ENCODE peak calls at places on chromosomes 5 and 9, in eight cellular contexts. One of them, this sample, is unnamed.

GRCh38 chr5:994821-995220 is 13.8 kb upstream of the NKD2 start:
- DNase-seq in endodermal cell: peak; percentile 54
- DNase-seq in cardiac fibroblast: no peak
- DNase-seq in neural progenitor cell: no peak
- DNase-seq in body of pancreas: no peak
- DNase-seq in AG09309: no peak
- DNase-seq in PC-9: no peak
- DNase-seq in uterus: no peak
- DNase-seq in this sample: no peak

GRCh38 chr5:84274585-84275468 is 109.9 kb downstream of the EDIL3 start:
- DNase-seq in body of pancreas: peak; percentile 49
- DNase-seq in neural progenitor cell: peak; percentile 61
- DNase-seq in PC-9: no peak
- DNase-seq in cardiac fibroblast: peak; percentile 65
- DNase-seq in uterus: no peak
- DNase-seq in AG09309: no peak
- DNase-seq in endodermal cell: peak; percentile 75
- DNase-seq in this sample: peak; percentile 53

GRCh38 chr9:26682796-26683496 is 209.7 kb downstream of the CAAP1 start:
- DNase-seq in endodermal cell: peak; percentile 61
- DNase-seq in PC-9: no peak
- DNase-seq in body of pancreas: no peak
- DNase-seq in cardiac fibroblast: no peak
- DNase-seq in neural progenitor cell: no peak
- DNase-seq in uterus: no peak
- DNase-seq in AG09309: no peak
- DNase-seq in this sample: no peak

GRCh38 chr5:132477784-132478497 is 12.6 kb downstream of the IRF1 start:
- DNase-seq in AG09309: no peak
- DNase-seq in neural progenitor cell: no peak
- DNase-seq in uterus: no peak
- DNase-seq in endodermal cell: no peak
- DNase-seq in PC-9: no peak
- DNase-seq in body of pancreas: no peak
- DNase-seq in cardiac fibroblast: no peak
- DNase-seq in this sample: no peak

GRCh38 chr5:31232273-31232888 is 38.9 kb downstream of the CDH6 start:
- DNase-seq in cardiac fibroblast: peak; percentile 83
- DNase-seq in body of pancreas: peak; percentile 7
- DNase-seq in neural progenitor cell: peak; percentile 79
- DNase-seq in uterus: no peak
- DNase-seq in PC-9: no peak
- DNase-seq in AG09309: peak; percentile 23
- DNase-seq in endodermal cell: peak; percentile 63
- DNase-seq in this sample: peak; percentile 70

GRCh38 chr5:175853573-175854230 is 17.7 kb upstream of the CPLX2 start:
- DNase-seq in endodermal cell: no peak
- DNase-seq in PC-9: no peak
- DNase-seq in cardiac fibroblast: no peak
- DNase-seq in neural progenitor cell: no peak
- DNase-seq in AG09309: no peak
- DNase-seq in body of pancreas: no peak
- DNase-seq in uterus: no peak
- DNase-seq in this sample: no peak

GRCh38 chr9:129384138-129384886 is 206.3 kb upstream of the IER5L start:
- DNase-seq in PC-9: no peak
- DNase-seq in neural progenitor cell: no peak
- DNase-seq in endodermal cell: no peak
- DNase-seq in body of pancreas: no peak
- DNase-seq in uterus: no peak
- DNase-seq in AG09309: no peak
- DNase-seq in cardiac fibroblast: no peak
- DNase-seq in this sample: no peak

GRCh38 chr9:14314929-14315753 is 1.2 kb upstream of the NFIB start:
- DNase-seq in endodermal cell: peak; percentile 87
- DNase-seq in uterus: peak; percentile 94
- DNase-seq in PC-9: peak; percentile 57
- DNase-seq in neural progenitor cell: peak; percentile 60
- DNase-seq in AG09309: no peak
- DNase-seq in body of pancreas: peak; percentile 97
- DNase-seq in cardiac fibroblast: peak; percentile 92
- DNase-seq in this sample: peak; percentile 93

GRCh38 chr9:129483467-129484324 is 137.2 kb downstream of the C9orf50 start:
- DNase-seq in PC-9: peak; percentile 77
- DNase-seq in endodermal cell: peak; percentile 80
- DNase-seq in body of pancreas: peak; percentile 87
- DNase-seq in uterus: peak; percentile 96
- DNase-seq in neural progenitor cell: peak; percentile 60
- DNase-seq in AG09309: peak; percentile 81
- DNase-seq in cardiac fibroblast: peak; percentile 97
- DNase-seq in this sample: peak; percentile 91

GRCh38 chr9:36725777-36726356 is 153.2 kb downstream of the MELK start:
- DNase-seq in uterus: no peak
- DNase-seq in endodermal cell: peak; percentile 84
- DNase-seq in cardiac fibroblast: no peak
- DNase-seq in PC-9: no peak
- DNase-seq in body of pancreas: no peak
- DNase-seq in AG09309: no peak
- DNase-seq in neural progenitor cell: peak; percentile 57
- DNase-seq in this sample: no peak

GRCh38 chr5:111748304-111748763 is 8.7 kb downstream of the NREP start:
- DNase-seq in PC-9: no peak
- DNase-seq in body of pancreas: no peak
- DNase-seq in uterus: no peak
- DNase-seq in endodermal cell: no peak
- DNase-seq in cardiac fibroblast: peak; percentile 92
- DNase-seq in neural progenitor cell: no peak
- DNase-seq in AG09309: no peak
- DNase-seq in this sample: peak; percentile 86

GRCh38 chr5:135478938-135479337 is 26.8 kb upstream of the TIFAB start:
- DNase-seq in neural progenitor cell: peak; percentile 61
- DNase-seq in AG09309: no peak
- DNase-seq in cardiac fibroblast: no peak
- DNase-seq in body of pancreas: no peak
- DNase-seq in PC-9: no peak
- DNase-seq in endodermal cell: peak; percentile 80
- DNase-seq in uterus: no peak
- DNase-seq in this sample: no peak

GRCh38 chr9:77896269-77897245 is 135.1 kb downstream of the GNAQ start:
- DNase-seq in uterus: no peak
- DNase-seq in cardiac fibroblast: no peak
- DNase-seq in AG09309: no peak
- DNase-seq in neural progenitor cell: no peak
- DNase-seq in PC-9: no peak
- DNase-seq in endodermal cell: no peak
- DNase-seq in body of pancreas: no peak
- DNase-seq in this sample: no peak

GRCh38 chr9:137496601-137497375 is 37.7 kb upstream of the NSMF start:
- DNase-seq in cardiac fibroblast: no peak
- DNase-seq in body of pancreas: no peak
- DNase-seq in neural progenitor cell: no peak
- DNase-seq in PC-9: no peak
- DNase-seq in uterus: no peak
- DNase-seq in endodermal cell: no peak
- DNase-seq in AG09309: no peak
- DNase-seq in this sample: no peak

GRCh38 chr9:14827805-14828204 is 82.4 kb downstream of the FREM1 start:
- DNase-seq in body of pancreas: no peak
- DNase-seq in cardiac fibroblast: no peak
- DNase-seq in PC-9: no peak
- DNase-seq in endodermal cell: no peak
- DNase-seq in AG09309: no peak
- DNase-seq in neural progenitor cell: no peak
- DNase-seq in uterus: no peak
- DNase-seq in this sample: no peak

GRCh38 chr5:5374034-5374715 is 48.3 kb upstream of the ICE1 start:
- DNase-seq in endodermal cell: no peak
- DNase-seq in uterus: no peak
- DNase-seq in body of pancreas: no peak
- DNase-seq in cardiac fibroblast: peak; percentile 22
- DNase-seq in neural progenitor cell: no peak
- DNase-seq in PC-9: no peak
- DNase-seq in AG09309: no peak
- DNase-seq in this sample: peak; percentile 3

GRCh38 chr9:114372971-114373591 is 14.7 kb downstream of the AKNA start:
- DNase-seq in AG09309: no peak
- DNase-seq in cardiac fibroblast: no peak
- DNase-seq in endodermal cell: no peak
- DNase-seq in PC-9: no peak
- DNase-seq in uterus: no peak
- DNase-seq in neural progenitor cell: no peak
- DNase-seq in body of pancreas: peak; percentile 47
- DNase-seq in this sample: no peak

GRCh38 chr5:1724822-1725602 is 74.6 kb downstream of the MRPL36 start:
- DNase-seq in uterus: no peak
- DNase-seq in AG09309: no peak
- DNase-seq in PC-9: no peak
- DNase-seq in neural progenitor cell: peak; percentile 32
- DNase-seq in body of pancreas: no peak
- DNase-seq in cardiac fibroblast: peak; percentile 17
- DNase-seq in endodermal cell: peak; percentile 89
- DNase-seq in this sample: peak; percentile 10

GRCh38 chr9:6109986-6110385 is 94.6 kb upstream of the RANBP6 start:
- DNase-seq in neural progenitor cell: no peak
- DNase-seq in endodermal cell: no peak
- DNase-seq in AG09309: no peak
- DNase-seq in cardiac fibroblast: no peak
- DNase-seq in PC-9: no peak
- DNase-seq in body of pancreas: no peak
- DNase-seq in uterus: no peak
- DNase-seq in this sample: no peak

GRCh38 chr9:6105738-6106137 is 90.3 kb upstream of the RANBP6 start:
- DNase-seq in uterus: no peak
- DNase-seq in neural progenitor cell: no peak
- DNase-seq in PC-9: no peak
- DNase-seq in cardiac fibroblast: no peak
- DNase-seq in body of pancreas: no peak
- DNase-seq in AG09309: no peak
- DNase-seq in endodermal cell: no peak
- DNase-seq in this sample: no peak

GRCh38 chr9:6109571-6109970 is 94.1 kb upstream of the RANBP6 start:
- DNase-seq in endodermal cell: no peak
- DNase-seq in AG09309: no peak
- DNase-seq in uterus: no peak
- DNase-seq in PC-9: no peak
- DNase-seq in body of pancreas: no peak
- DNase-seq in neural progenitor cell: no peak
- DNase-seq in cardiac fibroblast: peak; percentile 41
- DNase-seq in this sample: peak; percentile 30

GRCh38 chr9:6106576-6107339 is 91.3 kb upstream of the RANBP6 start:
- DNase-seq in AG09309: no peak
- DNase-seq in PC-9: peak; percentile 39
- DNase-seq in neural progenitor cell: peak; percentile 65
- DNase-seq in body of pancreas: peak; percentile 26
- DNase-seq in endodermal cell: peak; percentile 73
- DNase-seq in uterus: no peak
- DNase-seq in cardiac fibroblast: peak; percentile 55
- DNase-seq in this sample: peak; percentile 50
- TF ChIP-seq CTCF in AG09309: peak; percentile 55
- TF ChIP-seq CTCF in PC-9: no peak
- TF ChIP-seq CTCF in neural progenitor cell: peak; percentile 57
- TF ChIP-seq CTCF in body of pancreas: no peak
- TF ChIP-seq CTCF in endodermal cell: peak; percentile 79
- TF ChIP-seq CTCF in uterus: no peak
- TF ChIP-seq CTCF in cardiac fibroblast: peak; percentile 63
- TF ChIP-seq CTCF in this sample: peak; percentile 75

GRCh38 chr5:23316060-23316591 is 191.3 kb upstream of the PRDM9 start:
- DNase-seq in body of pancreas: no peak
- DNase-seq in cardiac fibroblast: no peak
- DNase-seq in neural progenitor cell: peak; percentile 48
- DNase-seq in uterus: no peak
- DNase-seq in AG09309: no peak
- DNase-seq in endodermal cell: no peak
- DNase-seq in PC-9: no peak
- DNase-seq in this sample: no peak
- H3K4me3 ChIP-seq in body of pancreas: no peak overlapping the region
- H3K4me3 ChIP-seq in cardiac fibroblast: no peak overlapping the region
- H3K4me3 ChIP-seq in neural progenitor cell: no peak overlapping the region
- H3K4me3 ChIP-seq in uterus: no peak overlapping the region
- H3K4me3 ChIP-seq in AG09309: no peak overlapping the region
- H3K4me3 ChIP-seq in endodermal cell: no peak overlapping the region
- H3K4me3 ChIP-seq in PC-9: no peak overlapping the region
- H3K4me3 ChIP-seq in this sample: no peak overlapping the region

GRCh38 chr9:95907794-95908193 is 32.3 kb downstream of the ERCC6L2 start:
- DNase-seq in endodermal cell: peak; percentile 39
- DNase-seq in AG09309: no peak
- DNase-seq in cardiac fibroblast: no peak
- DNase-seq in neural progenitor cell: peak; percentile 18
- DNase-seq in body of pancreas: no peak
- DNase-seq in PC-9: no peak
- DNase-seq in uterus: no peak
- DNase-seq in this sample: no peak
- TF ChIP-seq CTCF in endodermal cell: peak; percentile 63
- TF ChIP-seq CTCF in AG09309: peak; percentile 10
- TF ChIP-seq CTCF in cardiac fibroblast: peak; percentile 27
- TF ChIP-seq CTCF in neural progenitor cell: peak; percentile 57
- TF ChIP-seq CTCF in body of pancreas: no peak
- TF ChIP-seq CTCF in PC-9: peak; percentile 30
- TF ChIP-seq CTCF in uterus: no peak
- TF ChIP-seq CTCF in this sample: peak; percentile 9

GRCh38 chr9:130824079-130824478 is 11.0 kb upstream of the ABL1 start:
- DNase-seq in neural progenitor cell: no peak
- DNase-seq in cardiac fibroblast: no peak
- DNase-seq in body of pancreas: no peak
- DNase-seq in uterus: no peak
- DNase-seq in AG09309: no peak
- DNase-seq in endodermal cell: peak; percentile 77
- DNase-seq in PC-9: no peak
- DNase-seq in this sample: no peak

GRCh38 chr9:130823435-130823834 is 11.6 kb upstream of the ABL1 start:
- DNase-seq in body of pancreas: no peak
- DNase-seq in neural progenitor cell: no peak
- DNase-seq in cardiac fibroblast: no peak
- DNase-seq in AG09309: no peak
- DNase-seq in uterus: no peak
- DNase-seq in endodermal cell: peak; percentile 59
- DNase-seq in PC-9: no peak
- DNase-seq in this sample: no peak

GRCh38 chr9:130825051-130825651 is 9.9 kb upstream of the ABL1 start:
- DNase-seq in body of pancreas: peak; percentile 13
- DNase-seq in cardiac fibroblast: peak; percentile 56
- DNase-seq in neural progenitor cell: peak; percentile 84
- DNase-seq in PC-9: no peak
- DNase-seq in AG09309: no peak
- DNase-seq in endodermal cell: peak; percentile 86
- DNase-seq in uterus: peak; percentile 64
- DNase-seq in this sample: no peak

GRCh38 chr9:130824616-130825015 is 10.4 kb upstream of the ABL1 start:
- DNase-seq in endodermal cell: no peak
- DNase-seq in neural progenitor cell: no peak
- DNase-seq in body of pancreas: no peak
- DNase-seq in uterus: no peak
- DNase-seq in PC-9: no peak
- DNase-seq in AG09309: no peak
- DNase-seq in cardiac fibroblast: no peak
- DNase-seq in this sample: no peak

DNA sequence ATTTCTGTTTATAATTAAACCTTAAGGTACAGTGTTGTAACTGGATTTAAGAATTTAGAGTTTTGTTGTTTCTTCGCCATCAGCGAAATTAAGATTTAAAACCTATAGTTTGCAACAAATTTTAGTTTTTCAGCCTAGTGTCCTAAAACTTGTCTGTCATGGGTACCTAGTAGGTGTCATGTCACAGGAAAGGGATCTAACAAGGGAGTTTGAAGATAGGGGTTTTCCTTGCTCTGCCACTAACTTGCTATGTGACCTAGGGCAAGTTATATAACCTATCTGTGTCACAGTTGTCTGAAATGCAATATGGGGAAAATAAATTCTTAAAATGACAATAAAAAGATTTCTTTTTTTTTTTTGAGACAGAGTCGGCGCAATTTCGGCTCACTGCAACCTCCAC is 9.2 kb upstream of the ABL1 start:
- DNase-seq in uterus: no peak
- DNase-seq in AG09309: no peak
- DNase-seq in body of pancreas: no peak
- DNase-seq in endodermal cell: no peak
- DNase-seq in neural progenitor cell: no peak
- DNase-seq in cardiac fibroblast: no peak
- DNase-seq in PC-9: no peak
- DNase-seq in this sample: no peak
- H3K4me3 ChIP-seq in uterus: no peak overlapping the region
- H3K4me3 ChIP-seq in AG09309: no peak overlapping the region
- H3K4me3 ChIP-seq in body of pancreas: no peak overlapping the region
- H3K4me3 ChIP-seq in endodermal cell: no peak overlapping the region
- H3K4me3 ChIP-seq in neural progenitor cell: peak overlapping the region; percentile 30
- H3K4me3 ChIP-seq in cardiac fibroblast: no peak overlapping the region
- H3K4me3 ChIP-seq in PC-9: no peak overlapping the region
- H3K4me3 ChIP-seq in this sample: no peak overlapping the region

This sample was measured in epithelial cell of esophagus.